ENCODE peak calls at places on chromosomes 3 and 15, in ten cellular contexts. B is cardiac septum; Q is activated naive CD8-positive, alpha-beta T cell treated with anti-CD3 and anti-CD28 coated beads, Interleukin-2, amount 50 U/mL, for 24 hours; N is naive thymus-derived CD4-positive, alpha-beta T cell; C is SIG-M5; Y is HAP-1; G is T-cell; W is H9; E is epithelial cell of prostate; Z is stimulated activated CD4-positive, alpha-beta T cell treated with anti-CD3 and anti-CD28 coated beads, Interleukin-4, amount 100 ng/mL, for 1 hour. F is an unnamed sample.

GRCh38 chr3:149965278-149965677 is 5.4 kb downstream of the PFN2 start:
- DNase-seq in N (no peak), C (no peak), Z (no peak), Q (no peak), B (no peak), E (no peak), Y (no peak), W (no peak), G (no peak), F (no peak)

GRCh38 chr3:45225465-45226205 is 452 bp downstream of the TMEM158 start:
- DNase-seq in E (no peak), W (peak; percentile 39), Y (peak; percentile 57), G (peak; percentile 25), Q (peak; percentile 34), N (peak; percentile 49), C (no peak), B (no peak), Z (peak; percentile 44), F (no peak)

GRCh38 chr3:45988804-45989203 is 6.8 kb downstream of the FYCO1 start:
- DNase-seq in G (no peak), N (no peak), Q (no peak), E (peak; percentile 79), Y (no peak), Z (no peak), W (no peak), C (no peak), B (no peak), F (no peak)

GRCh38 chr3:3625461-3626271 is 173.6 kb upstream of the LRRN1 start:
- DNase-seq in N (no peak), Y (no peak), W (no peak), Z (no peak), G (no peak), B (no peak), C (no peak), E (peak; percentile 51), Q (no peak), F (no peak)

GRCh38 chr3:178680037-178680436 is 143.8 kb downstream of the KCNMB2 start:
- DNase-seq in B (no peak), Y (no peak), G (no peak), Q (no peak), N (no peak), C (no peak), W (no peak), E (no peak), Z (no peak), F (no peak)

GRCh38 chr3:50272911-50273688 is 4.2 kb downstream of the SEMA3B start:
- DNase-seq in G (peak; percentile 75), N (peak; percentile 80), Z (peak; percentile 90), C (no peak), B (peak; percentile 96), Q (peak; percentile 97), Y (peak; percentile 93), E (no peak), W (peak; percentile 88), F (peak; percentile 87)

GRCh38 chr3:196141052-196141865 is 59.4 kb upstream of the TFRC start:
- DNase-seq in C (peak; percentile 49), Z (no peak), G (no peak), B (no peak), N (no peak), W (no peak), E (no peak), Y (no peak), Q (no peak), F (no peak)

GRCh38 chr3:130429069-130430023 is 83.9 kb downstream of the COL6A5 start:
- DNase-seq in B (no peak), Y (no peak), E (no peak), W (no peak), Q (no peak), N (no peak), Z (no peak), C (no peak), G (no peak), F (no peak)

GRCh38 chr3:186786810-186787375 is 3.5 kb downstream of the EIF4A2 start:
- DNase-seq in E (no peak), Q (no peak), G (no peak), B (no peak), Z (no peak), W (no peak), C (no peak), N (no peak), Y (no peak), F (no peak)

GRCh38 chr15:78207110-78207458 is 27.3 kb downstream of the ACSBG1 start:
- DNase-seq in C (no peak), B (peak; percentile 62), W (no peak), N (no peak), Y (peak; percentile 10), Q (no peak), E (no peak), Z (no peak), G (no peak), F (no peak)

GRCh38 chr3:128845695-128846491 is 33.5 kb upstream of the ACAD9 start:
- DNase-seq in W (peak; percentile 96), N (peak; percentile 79), Q (peak; percentile 94), Y (peak; percentile 95), Z (peak; percentile 80), E (no peak), B (peak; percentile 94), G (peak; percentile 71), C (peak; percentile 60), F (peak; percentile 75)

GRCh38 chr3:127421943-127422662 is 134.3 kb upstream of the PRR20G start:
- DNase-seq in E (no peak), C (no peak), B (peak; percentile 64), Z (no peak), W (no peak), G (no peak), Y (no peak), Q (no peak), N (no peak), F (no peak)

GRCh38 chr3:190581041-190581501 is 67.2 kb downstream of the IL1RAP start:
- DNase-seq in Y (no peak), W (no peak), Q (no peak), N (no peak), E (no peak), G (no peak), C (no peak), B (no peak), Z (no peak), F (no peak)

GRCh38 chr15:99386429-99386828 is 135.1 kb downstream of the LRRC28 start:
- DNase-seq in W (no peak), B (no peak), Z (no peak), Y (no peak), C (no peak), E (no peak), G (no peak), Q (no peak), N (no peak), F (no peak)

GRCh38 chr3:136671921-136672320 is 80.3 kb downstream of the STAG1 start:
- DNase-seq in Z (no peak), E (no peak), B (no peak), C (no peak), G (no peak), Y (no peak), Q (no peak), W (no peak), N (no peak), F (no peak)

GRCh38 chr15:39285663-39286062 is 295.2 kb upstream of the THBS1 start:
- DNase-seq in W (no peak), N (no peak), Q (no peak), B (no peak), G (no peak), C (no peak), Y (no peak), E (no peak), Z (no peak), F (no peak)

GRCh38 chr3:66593978-66594377 is 93.2 kb upstream of the LRIG1 start:
- DNase-seq in B (no peak), W (no peak), E (peak; percentile 89), C (no peak), G (no peak), N (no peak), Z (no peak), Q (no peak), Y (no peak), F (no peak)